ENCODE peak calls at places on chromosomes 7 and 10, in four cellular contexts. W is GM12878; Z is sigmoid colon; J is CD4-positive, CD25-positive, alpha-beta regulatory T cell. N is an unnamed sample. For H3K9me3, the result is how much of the 10 kb centered on the place peaks cover.

GRCh38 chr10:113854757-113855626 is 531 bp downstream of the NHLRC2 start:
- DNase-seq in W (no peak), Z (peak), J (peak), N (peak)

GRCh38 chr7:104149822-104150221 is 58.0 kb downstream of the ORC5 start:
- DNase-seq in W (no peak), Z (no peak), J (no peak), N (no peak)

GRCh38 chr7:93856319-93856718 is 34.2 kb downstream of the TFPI2 start:
- DNase-seq in W (no peak), Z (no peak), J (no peak), N (no peak)

GRCh38 chr7:152574892-152575511 is 100.9 kb downstream of the XRCC2 start:
- DNase-seq in W (peak), Z (no peak), J (no peak), N (no peak)

GRCh38 chr10:121598261-121599249 is at the start of gene FGFR2:
- DNase-seq in W (no peak), Z (peak), J (peak), N (peak)

GRCh38 chr10:20084451-20084850 is 268.2 kb downstream of the PLXDC2 start:
- DNase-seq in W (no peak), Z (no peak), J (no peak), N (no peak)

GRCh38 chr7:147509052-147509480 is 1081.5 kb upstream of the C7orf33 start:
- DNase-seq in W (no peak), Z (no peak), J (no peak), N (no peak)

GRCh38 chr10:32957341-32958084 is 517 bp downstream of the ITGB1 start:
- DNase-seq in W (no peak), Z (peak), J (peak), N (peak)

GRCh38 chr7:96224682-96225081 is 97.2 kb downstream of the SLC25A13 start:
- DNase-seq in W (no peak), Z (no peak), J (peak), N (peak)

GRCh38 chr7:130909881-130910672 is 176.1 kb upstream of the KLF14 start:
- DNase-seq in W (no peak), Z (no peak), J (no peak), N (no peak)

GRCh38 chr7:8277394-8277982 is 15.5 kb upstream of the ICA1 start:
- DNase-seq in W (no peak), Z (no peak), J (peak), N (peak)

GRCh38 chr7:128738570-128739047 is 550 bp upstream of the CALU start:
- DNase-seq in W (no peak), Z (no peak), J (no peak), N (no peak)

GRCh38 chr7:42183547-42183946 is 53.5 kb downstream of the GLI3 start:
- DNase-seq in W (no peak), Z (no peak), J (no peak), N (no peak)

GRCh38 chr7:54992876-54993490 is 25.8 kb upstream of the EGFR start:
- DNase-seq in W (no peak), Z (no peak), J (no peak), N (no peak)

GRCh38 chr10:131694963-131695813 is 205.6 kb upstream of the PPP2R2D start:
- DNase-seq in W (no peak), Z (no peak), J (no peak), N (no peak)

GRCh38 chr10:59578741-59579140 is 130.9 kb downstream of the SLC16A9 start:
- DNase-seq in W (no peak), Z (no peak), J (no peak), N (no peak)

GRCh38 chr7:85564861-85565630 is 378.2 kb upstream of the SEMA3D start:
- DNase-seq in W (no peak), Z (no peak), J (no peak), N (no peak)

GRCh38 chr10:121332829-121333765 is 265.1 kb downstream of the FGFR2 start:
- DNase-seq in W (no peak), Z (no peak), J (no peak), N (no peak)

GRCh38 chr7:9091282-9091681 is 657.9 kb downstream of the NXPH1 start:
- DNase-seq in W (no peak), Z (no peak), J (no peak), N (no peak)

GRCh38 chr7:44093102-44093641 is 10.8 kb upstream of the POLM start:
- DNase-seq in W (no peak), Z (no peak), J (no peak), N (no peak)

GRCh38 chr7:22255342-22255741 is 101.6 kb downstream of the RAPGEF5 start:
- DNase-seq in W (no peak), Z (no peak), J (peak), N (no peak)

GRCh38 chr7:22251906-22252495 is 105.0 kb downstream of the RAPGEF5 start:
- DNase-seq in W (no peak), Z (no peak), J (no peak), N (no peak)

GRCh38 chr7:22252886-22253536 is 103.9 kb downstream of the RAPGEF5 start:
- DNase-seq in W (no peak), Z (no peak), J (no peak), N (no peak)

GRCh38 chr7:22255834-22256233 is 101.1 kb downstream of the RAPGEF5 start:
- DNase-seq in W (no peak), Z (no peak), J (no peak), N (no peak)

DNA sequence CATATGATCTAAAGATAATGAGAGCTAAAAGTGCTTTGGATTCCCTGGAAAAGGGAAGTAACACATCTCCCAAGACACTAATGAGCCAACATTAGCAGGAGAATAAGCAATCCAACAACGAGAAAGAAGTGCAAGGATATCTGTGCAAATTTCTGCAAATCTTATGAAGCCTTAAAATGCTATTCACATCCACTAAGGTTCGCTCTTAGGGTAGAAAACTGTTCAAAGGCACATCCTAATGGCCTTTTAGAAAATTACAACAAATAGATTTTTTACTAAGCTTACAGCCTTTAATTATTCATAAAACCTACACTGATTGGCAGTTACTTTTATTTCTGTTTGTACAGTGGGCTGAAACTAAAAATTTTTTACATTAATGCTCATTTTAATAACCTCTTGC is 100.3 kb downstream of the RAPGEF5 start:
- DNase-seq in W (no peak), Z (no peak), J (no peak), N (no peak)
- H3K4me3 ChIP-seq in W (no peak), Z (no peak), J (no peak), N (no peak)

GRCh38 chr7:138553805-138554204 is 93.7 kb downstream of the TRIM24 start:
- DNase-seq in W (no peak), Z (no peak), J (no peak), N (no peak)
- H3K9me3 ChIP-seq in W (under half), Z (under half), J (under half), N (under half)

GRCh38 chr10:128540806-128541739 is 414.9 kb upstream of the MKI67 start:
- DNase-seq in W (no peak), Z (no peak), J (no peak), N (peak)
- H3K4me3 ChIP-seq in W (no peak), Z (no peak), J (no peak), N (no peak)

DNA sequence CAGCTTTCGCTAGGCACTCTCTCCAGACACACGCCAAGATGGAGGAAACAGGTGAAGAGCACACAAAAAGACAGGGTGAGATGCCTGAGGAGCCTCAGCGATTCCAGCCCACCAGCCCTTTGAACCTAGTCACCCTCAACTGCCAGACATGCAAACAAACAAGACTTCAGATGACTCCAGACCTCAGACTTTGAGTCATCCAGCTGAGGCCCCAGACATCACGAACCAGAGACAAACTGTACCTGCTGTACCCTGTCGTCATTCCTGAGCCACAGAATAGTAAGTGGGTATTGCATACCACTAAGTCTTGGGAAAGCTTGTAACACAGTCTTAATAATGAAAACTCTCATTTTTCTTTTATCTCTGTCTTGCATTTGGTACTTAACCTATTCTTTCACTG is 126.6 kb upstream of the LSM8 start:
- DNase-seq in W (no peak), Z (no peak), J (no peak), N (no peak)
- H3K9me3 ChIP-seq in W (under half), Z (under half), J (under half), N (under half)

N was measured in mucosa of descending colon.